ENCODE peak calls at places on chromosomes 12 and 14, in six cellular contexts. O is HL-60, U is left colon, W is smooth muscle cell of the brain vasculature, Q is NCI-H187 treated with DMSO at 0.1 percent for 48 hours, N is posterior cingulate gyrus. E is an unnamed sample.

GRCh38 chr12:65941388-65941787 is 117.1 kb downstream of the HMGA2 start:
- DNase-seq in N (no peak), O (no peak), Q (no peak), W (peak), U (no peak), E (no peak)

GRCh38 chr12:106030210-106031175 is 108.3 kb downstream of the NUAK1 start:
- DNase-seq in Q (no peak), N (no peak), W (peak), O (no peak), U (no peak), E (no peak)

GRCh38 chr14:104054222-104054905 is 31.1 kb upstream of the ASPG start:
- DNase-seq in U (no peak), N (no peak), Q (no peak), O (no peak), W (no peak), E (no peak)

GRCh38 chr12:11701398-11701797 is 51.9 kb downstream of the ETV6 start:
- DNase-seq in N (no peak), O (no peak), U (no peak), W (no peak), Q (no peak), E (no peak)

GRCh38 chr12:13028825-13029570 is 15.2 kb upstream of the FAM234B start:
- DNase-seq in N (no peak), Q (no peak), U (no peak), W (no peak), O (no peak), E (no peak)

GRCh38 chr12:15393995-15394394 is 71.7 kb downstream of the PTPRO start:
- DNase-seq in W (no peak), O (no peak), U (no peak), Q (no peak), N (no peak), E (no peak)

GRCh38 chr12:116483959-116484699 is 75.1 kb upstream of the MAP1LC3B2 start:
- DNase-seq in U (no peak), N (no peak), O (no peak), W (no peak), Q (no peak), E (peak)

GRCh38 chr12:6118891-6119568 is 5.4 kb downstream of the VWF start:
- DNase-seq in Q (no peak), W (no peak), U (no peak), N (no peak), O (no peak), E (no peak)

GRCh38 chr14:102590667-102591099 is 1.8 kb upstream of the RCOR1 start:
- DNase-seq in N (no peak), Q (no peak), O (no peak), U (peak), W (no peak), E (peak)

GRCh38 chr12:7113389-7113871 is 4.4 kb upstream of the C1RL start:
- DNase-seq in O (no peak), W (no peak), N (no peak), Q (no peak), U (no peak), E (no peak)

GRCh38 chr12:52526511-52526951 is 6.3 kb upstream of the KRT5 start:
- DNase-seq in W (no peak), O (no peak), Q (no peak), U (no peak), N (no peak), E (no peak)

GRCh38 chr12:83971781-83972180 is 940.8 kb downstream of the SLC6A15 start:
- DNase-seq in O (no peak), N (no peak), W (no peak), U (no peak), Q (no peak), E (no peak)

GRCh38 chr12:62631531-62632520 is 165.2 kb downstream of the MON2 start:
- DNase-seq in W (no peak), N (peak), U (peak), Q (no peak), O (no peak), E (peak)

GRCh38 chr12:95279835-95280234 is 62.2 kb downstream of the VEZT start:
- DNase-seq in N (no peak), O (no peak), U (no peak), W (no peak), Q (no peak), E (no peak)

GRCh38 chr14:56172571-56172971 is 54.4 kb downstream of the PELI2 start:
- DNase-seq in O (no peak), N (no peak), U (no peak), Q (no peak), W (no peak), E (no peak)

GRCh38 chr12:109462868-109463692 is 14.0 kb downstream of the KCTD10 start:
- DNase-seq in W (peak), Q (no peak), N (no peak), O (no peak), U (peak), E (peak)

GRCh38 chr12:16531623-16532022 is 74.3 kb downstream of the LMO3 start:
- DNase-seq in W (no peak), Q (peak), U (peak), O (no peak), N (no peak), E (peak)

GRCh38 chr14:94009767-94010166 is 12.7 kb downstream of the CCDC197 start:
- DNase-seq in O (no peak), U (no peak), N (no peak), Q (no peak), W (no peak), E (no peak)

GRCh38 chr12:1947081-1947480 is 28.6 kb upstream of the CACNA2D4 start:
- DNase-seq in W (no peak), N (no peak), U (no peak), O (no peak), Q (no peak), E (no peak)

GRCh38 chr12:6730169-6730568 is 6.3 kb downstream of the COPS7A start:
- DNase-seq in O (no peak), W (no peak), Q (no peak), N (no peak), U (no peak), E (no peak)

GRCh38 chr12:51393676-51394545 is 2.7 kb upstream of the GALNT6 start:
- DNase-seq in N (no peak), O (peak), U (peak), W (no peak), Q (no peak), E (no peak)

GRCh38 chr12:93778306-93778705 is 101.1 kb downstream of the CRADD start:
- DNase-seq in W (no peak), Q (no peak), U (no peak), N (no peak), O (no peak), E (no peak)

GRCh38 chr14:103072595-103073366 is 11.2 kb upstream of the LBHD2 start:
- DNase-seq in N (peak), O (no peak), W (no peak), U (peak), Q (no peak), E (peak)

GRCh38 chr14:55532645-55533309 is 47.2 kb upstream of the KTN1 start:
- DNase-seq in O (no peak), Q (no peak), N (no peak), U (no peak), W (no peak), E (no peak)

GRCh38 chr14:104436741-104437701 is 142.5 kb upstream of the C14orf180 start:
- DNase-seq in W (no peak), Q (no peak), O (no peak), U (no peak), N (peak), E (peak)

GRCh38 chr14:75401356-75401755 is 26.5 kb upstream of the JDP2 start:
- DNase-seq in W (peak), O (no peak), Q (no peak), U (peak), N (no peak), E (no peak)

E was measured in pancreas.